ENCODE peak calls at places on chromosomes 12 and 14, in nine cellular contexts. J, M, H, W, X, N, O, R and V are unnamed samples.

GRCh38 chr12:106897082-106897481 is 58.6 kb upstream of the TMEM263 start:
- DNase-seq in J (peak; percentile 21), M (no peak), H (no peak), W (peak; percentile 40), X (no peak), N (no peak), O (no peak), R (no peak), V (no peak)

GRCh38 chr12:118038122-118038521 is 21.6 kb downstream of the RFC5 start:
- DNase-seq in J (no peak), M (no peak), H (no peak), W (no peak), X (no peak), N (no peak), O (no peak), R (no peak), V (no peak)

GRCh38 chr12:54159140-54159539 is 29.6 kb downstream of the SMUG1 start:
- DNase-seq in J (peak; percentile 33), M (peak; percentile 75), H (no peak), W (no peak), X (peak; percentile 57), N (peak; percentile 21), O (no peak), R (no peak), V (no peak)

GRCh38 chr12:122471324-122472226 is 29.2 kb downstream of the ZCCHC8 start:
- DNase-seq in J (peak; percentile 82), M (no peak), H (no peak), W (peak; percentile 89), X (no peak), N (peak; percentile 46), O (peak; percentile 57), R (no peak), V (no peak)

GRCh38 chr14:91143862-91144261 is 30.0 kb downstream of the DGLUCY start:
- DNase-seq in J (no peak), M (no peak), H (no peak), W (peak; percentile 18), X (no peak), N (no peak), O (no peak), R (peak; percentile 63), V (no peak)

GRCh38 chr14:104281768-104282301 is 143.4 kb downstream of the KIF26A start:
- DNase-seq in J (no peak), M (peak; percentile 5), H (no peak), W (no peak), X (peak; percentile 47), N (no peak), O (no peak), R (peak; percentile 30), V (no peak)

GRCh38 chr14:24459331-24459730 is 16.8 kb upstream of the SDR39U1 start:
- DNase-seq in J (no peak), M (no peak), H (no peak), W (no peak), X (no peak), N (no peak), O (no peak), R (no peak), V (no peak)

GRCh38 chr12:110403975-110404675 is 617 bp upstream of the ANAPC7 start:
- DNase-seq in J (peak; percentile 80), M (peak; percentile 71), H (peak; percentile 59), W (peak; percentile 77), X (peak; percentile 93), N (peak; percentile 95), O (no peak), R (peak; percentile 82), V (peak; percentile 74)

GRCh38 chr12:114799574-114800487 is 115.9 kb upstream of the TBX3 start:
- DNase-seq in J (peak; percentile 12), M (peak; percentile 10), H (no peak), W (peak; percentile 28), X (peak; percentile 68), N (no peak), O (no peak), R (peak; percentile 78), V (no peak)

GRCh38 chr14:89672636-89673279 is 255.7 kb upstream of the FOXN3 start:
- DNase-seq in J (no peak), M (no peak), H (no peak), W (no peak), X (no peak), N (no peak), O (no peak), R (no peak), V (no peak)

GRCh38 chr12:40693503-40693863 is 1.2 kb downstream of the CNTN1 start:
- DNase-seq in J (no peak), M (no peak), H (no peak), W (no peak), X (peak; percentile 16), N (peak; percentile 15), O (no peak), R (no peak), V (no peak)

GRCh38 chr14:97827746-97828145 is 1030.6 kb downstream of the VRK1 start:
- DNase-seq in J (no peak), M (no peak), H (no peak), W (no peak), X (no peak), N (peak; percentile 55), O (no peak), R (no peak), V (no peak)

GRCh38 chr12:106417926-106418910 is 60.7 kb downstream of the POLR3B start:
- DNase-seq in J (peak; percentile 45), M (no peak), H (no peak), W (peak; percentile 81), X (no peak), N (peak; percentile 53), O (peak; percentile 38), R (no peak), V (no peak)

GRCh38 chr12:131103614-131104463 is 150.1 kb downstream of the ADGRD1 start:
- DNase-seq in J (no peak), M (no peak), H (no peak), W (no peak), X (peak; percentile 62), N (no peak), O (no peak), R (peak; percentile 52), V (no peak)

GRCh38 chr12:95642583-95642982 is 91.3 kb upstream of the USP44 start:
- DNase-seq in J (no peak), M (no peak), H (no peak), W (no peak), X (no peak), N (no peak), O (no peak), R (no peak), V (no peak)

GRCh38 chr12:76238688-76239087 is 109.5 kb downstream of the BBS10 start:
- DNase-seq in J (no peak), M (no peak), H (no peak), W (no peak), X (no peak), N (no peak), O (no peak), R (no peak), V (no peak)

GRCh38 chr12:131895640-131896079 is 1.2 kb downstream of the ULK1 start:
- DNase-seq in J (no peak), M (no peak), H (no peak), W (no peak), X (no peak), N (no peak), O (no peak), R (no peak), V (no peak)

GRCh38 chr12:104710940-104711725 is 247.0 kb downstream of the SLC41A2 start:
- DNase-seq in J (peak; percentile 32), M (no peak), H (no peak), W (peak; percentile 82), X (no peak), N (peak; percentile 12), O (peak; percentile 88), R (no peak), V (no peak)

GRCh38 chr12:11133816-11134215 is 628 bp downstream of the TAS2R30 start:
- DNase-seq in J (no peak), M (no peak), H (no peak), W (no peak), X (no peak), N (no peak), O (peak; percentile 4), R (no peak), V (no peak)

GRCh38 chr14:65637780-65638179 is 225.2 kb downstream of the FUT8 start:
- DNase-seq in J (peak; percentile 71), M (no peak), H (no peak), W (peak; percentile 17), X (no peak), N (peak; percentile 64), O (no peak), R (no peak), V (no peak)

GRCh38 chr12:42588981-42589464 is 523 bp downstream of the PRICKLE1 start:
- DNase-seq in J (peak; percentile 70), M (peak; percentile 60), H (no peak), W (peak; percentile 41), X (peak; percentile 87), N (peak; percentile 43), O (no peak), R (peak; percentile 68), V (no peak)